ENCODE peak calls at places on chromosomes 16 and 17, in four cellular contexts. Z is psoas muscle, X is aorta, T is thyroid gland. O is an unnamed sample.

GRCh38 chr17:44502598-44503079 is 567 bp downstream of the GPATCH8 start:
- DNase-seq in Z (no peak), X (no peak), T (peak; percentile 11), O (no peak)

GRCh38 chr17:39579318-39580081 is 28.2 kb downstream of the NEUROD2 start:
- DNase-seq in Z (peak; percentile 57), X (no peak), T (no peak), O (no peak)

GRCh38 chr17:77619851-77620250 is 338.7 kb upstream of the TNRC6C start:
- DNase-seq in Z (no peak), X (no peak), T (no peak), O (no peak)

GRCh38 chr17:50766222-50767023 is 895 bp downstream of the ANKRD40CL start:
- DNase-seq in Z (peak; percentile 31), X (no peak), T (no peak), O (no peak)

GRCh38 chr17:48048321-48049140 is at the start of gene NFE2L1:
- DNase-seq in Z (peak; percentile 97), X (peak; percentile 96), T (peak; percentile 94), O (peak; percentile 28)

GRCh38 chr17:37478187-37478586 is 11.5 kb upstream of the DUSP14 start:
- DNase-seq in Z (peak; percentile 80), X (no peak), T (peak; percentile 13), O (no peak)

GRCh38 chr16:17266606-17267313 is 204.0 kb downstream of the XYLT1 start:
- DNase-seq in Z (peak; percentile 76), X (no peak), T (no peak), O (no peak)

GRCh38 chr17:27282054-27282501 is 11.8 kb upstream of the WSB1 start:
- DNase-seq in Z (no peak), X (no peak), T (no peak), O (no peak)

GRCh38 chr17:37708616-37709212 is 36.1 kb downstream of the HNF1B start:
- DNase-seq in Z (no peak), X (no peak), T (no peak), O (no peak)

GRCh38 chr16:74898667-74899066 is 86.3 kb downstream of the WDR59 start:
- DNase-seq in Z (no peak), X (no peak), T (no peak), O (no peak)

GRCh38 chr16:84725481-84726078 is 25.8 kb downstream of the USP10 start:
- DNase-seq in Z (no peak), X (no peak), T (no peak), O (no peak)

GRCh38 chr16:84726670-84727467 is 27.1 kb downstream of the USP10 start:
- DNase-seq in Z (no peak), X (peak; percentile 62), T (no peak), O (no peak)

GRCh38 chr16:84722068-84722467 is 22.3 kb downstream of the USP10 start:
- DNase-seq in Z (no peak), X (no peak), T (no peak), O (no peak)

GRCh38 chr16:84726079-84726669 is 26.4 kb downstream of the USP10 start:
- DNase-seq in Z (peak; percentile 94), X (peak; percentile 93), T (peak; percentile 93), O (peak; percentile 80)

DNA sequence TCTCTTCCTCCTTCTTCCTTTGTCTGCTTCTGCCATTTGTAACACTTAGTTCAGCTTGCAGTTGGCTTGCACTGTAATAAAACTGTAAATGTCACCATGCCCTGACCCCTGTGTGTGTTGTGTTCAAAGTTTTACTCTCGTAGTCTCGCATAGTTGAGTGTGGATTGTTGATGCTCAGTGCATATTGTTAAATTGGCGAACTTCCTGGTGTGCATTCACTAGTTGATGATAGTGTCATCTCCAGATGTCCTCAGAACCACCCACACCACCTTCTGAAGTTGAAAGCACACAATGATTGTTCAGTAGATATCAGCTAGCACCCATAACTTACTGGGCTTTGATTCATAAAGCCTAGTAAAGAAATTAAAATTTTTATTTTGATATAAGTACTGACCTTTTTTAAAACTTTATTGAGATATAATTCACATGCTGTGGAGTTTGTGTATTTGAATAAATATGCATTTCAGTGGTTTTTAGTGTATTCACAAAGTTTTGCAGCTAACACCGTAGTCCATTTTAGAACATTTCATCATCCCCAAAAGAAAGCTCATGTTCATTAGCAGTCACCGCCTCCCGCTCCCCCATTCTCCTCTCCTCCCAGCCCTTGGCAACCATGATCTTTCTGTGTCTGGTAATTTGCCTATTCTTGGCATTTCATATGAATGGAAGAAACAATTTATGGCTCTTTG is 25.0 kb downstream of the USP10 start:
- DNase-seq in Z (no peak), X (no peak), T (no peak), O (no peak)
- H3K4me1 ChIP-seq in Z (peaks cover 53% of the 10 kb centered on the region), X (no peaks in the 10 kb centered on the region), T (peaks cover 10% of the 10 kb centered on the region), O (peaks cover 27% of the 10 kb centered on the region)

GRCh38 chr17:41617136-41617535 is 4.6 kb upstream of the KRT16 start:
- DNase-seq in Z (no peak), X (peak; percentile 30), T (no peak), O (no peak)
- H3K27ac ChIP-seq in Z (no peak overlapping the region), X (no peak overlapping the region), T (no peak overlapping the region), O (no peak overlapping the region)

DNA sequence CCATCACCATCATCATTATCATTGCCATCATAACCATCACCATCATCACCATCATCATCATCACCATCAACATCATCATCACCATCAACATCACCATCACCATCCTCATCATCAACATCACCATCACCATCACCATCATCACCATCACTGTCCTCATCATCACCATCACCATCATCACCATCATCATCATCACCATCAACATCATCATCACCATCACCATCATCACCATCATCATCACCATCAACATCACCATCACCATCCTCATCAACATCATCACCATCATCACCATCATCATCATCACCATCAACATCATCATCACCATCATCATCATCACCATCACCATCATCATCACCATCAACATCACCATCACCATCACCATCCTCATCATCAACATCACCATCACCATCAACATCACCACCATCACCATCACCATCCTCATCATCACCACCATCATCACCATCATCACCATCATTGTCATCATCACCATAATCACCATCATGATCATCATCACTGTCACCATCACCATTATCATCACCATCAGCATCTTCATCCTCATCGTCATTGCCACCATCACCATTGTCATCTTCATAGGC is 23.9 kb downstream of the COX4I1 start:
- DNase-seq in Z (no peak), X (no peak), T (no peak), O (no peak)
- H3K4me1 ChIP-seq in Z (no peaks in the 10 kb centered on the region), X (no peaks in the 10 kb centered on the region), T (no peaks in the 10 kb centered on the region), O (no peaks in the 10 kb centered on the region)

GRCh38 chr17:2173005-2173404 is 118.1 kb downstream of the HIC1 start:
- DNase-seq in Z (no peak), X (peak; percentile 70), T (peak; percentile 44), O (no peak)
- H3K27ac ChIP-seq in Z (peak overlapping the region; percentile 84), X (no peak overlapping the region), T (peak overlapping the region; percentile 88), O (no peak overlapping the region)